ENCODE peak calls at places on chromosomes 3 and 15, in five cellular contexts. J is K562, N is right cardiac atrium, H is RPMI7951, O is LHCN-M2. S is an unnamed sample.

GRCh38 chr3:44932271-44932670 is 43.7 kb downstream of the ZDHHC3 start:
- DNase-seq in J (no peak), N (no peak), H (no peak), O (no peak), S (no peak)

GRCh38 chr15:101232677-101233076 is 19.2 kb downstream of the CHSY1 start:
- DNase-seq in J (no peak), N (no peak), H (no peak), O (no peak), S (no peak)

GRCh38 chr3:48232232-48232631 is 8.7 kb upstream of the ZNF589 start:
- DNase-seq in J (no peak), N (no peak), H (no peak), O (no peak), S (no peak)

GRCh38 chr15:47711654-47712053 is 5.7 kb upstream of the SEMA6D start:
- DNase-seq in J (no peak), N (no peak), H (no peak), O (peak; percentile 3), S (peak; percentile 9)

GRCh38 chr3:182389041-182389815 is 404.1 kb upstream of the ATP11B start:
- DNase-seq in J (no peak), N (no peak), H (no peak), O (no peak), S (no peak)

GRCh38 chr3:52827866-52828376 is 2.6 kb downstream of the ITIH4 start:
- DNase-seq in J (no peak), N (no peak), H (peak; percentile 10), O (peak; percentile 15), S (no peak)

GRCh38 chr15:101161656-101162055 is 90.2 kb downstream of the CHSY1 start:
- DNase-seq in J (no peak), N (no peak), H (no peak), O (no peak), S (no peak)

GRCh38 chr15:43975326-43975725 is 148.5 kb downstream of the WDR76 start:
- DNase-seq in J (no peak), N (no peak), H (no peak), O (no peak), S (no peak)

GRCh38 chr3:195692361-195692700 is 28.4 kb upstream of the MUC20 start:
- DNase-seq in J (peak; percentile 5), N (no peak), H (no peak), O (no peak), S (no peak)

GRCh38 chr3:128590948-128591347 is 59.7 kb downstream of the RPN1 start:
- DNase-seq in J (peak; percentile 54), N (no peak), H (no peak), O (no peak), S (peak; percentile 55)

GRCh38 chr3:16338124-16338523 is 73.1 kb downstream of the OXNAD1 start:
- DNase-seq in J (no peak), N (peak; percentile 58), H (peak; percentile 57), O (peak; percentile 70), S (no peak)

GRCh38 chr3:45737222-45737621 is 48.0 kb downstream of the SACM1L start:
- DNase-seq in J (no peak), N (no peak), H (no peak), O (no peak), S (no peak)

GRCh38 chr3:123679712-123680386 is 95.0 kb upstream of the HACD2 start:
- DNase-seq in J (no peak), N (no peak), H (no peak), O (no peak), S (no peak)

GRCh38 chr15:67174864-67175573 is 79.4 kb downstream of the AAGAB start:
- DNase-seq in J (no peak), N (peak; percentile 43), H (peak; percentile 39), O (peak; percentile 65), S (no peak)

S was measured in HEK293T.